ENCODE peak calls at places on chromosomes 6 and 20, in four cellular contexts. G is cardiac muscle cell, Y is IMR-90, A is aorta. M is an unnamed sample.

GRCh38 chr6:125753218-125753936 is 3.9 kb downstream of the HEY2 start:
- DNase-seq in G (peak), Y (peak), A (no peak), M (peak)

GRCh38 chr20:36318166-36318565 is 12.0 kb downstream of the DLGAP4 start:
- DNase-seq in Y (no peak), A (peak), G (no peak), M (no peak)

GRCh38 chr6:13229205-13230085 is 98.9 kb downstream of the TBC1D7 start:
- DNase-seq in A (no peak), Y (no peak), G (peak), M (no peak)

GRCh38 chr6:155528982-155529453 is 73.4 kb upstream of the NOX3 start:
- DNase-seq in Y (peak), A (no peak), G (peak), M (peak)

GRCh38 chr6:66226099-66226498 is 519.1 kb upstream of the EYS start:
- DNase-seq in Y (no peak), G (no peak), A (no peak), M (no peak)

GRCh38 chr6:165308926-165309731 is at the start of gene C6orf118:
- DNase-seq in G (peak), Y (peak), A (no peak), M (no peak)

GRCh38 chr6:28347119-28347518 is 2.6 kb upstream of the ZKSCAN3 start:
- DNase-seq in G (no peak), Y (no peak), A (no peak), M (no peak)

GRCh38 chr6:21371676-21372161 is 221.8 kb upstream of the SOX4 start:
- DNase-seq in Y (no peak), G (peak), A (no peak), M (no peak)

GRCh38 chr6:122817766-122818165 is 28.7 kb downstream of the SMPDL3A start:
- DNase-seq in A (no peak), Y (no peak), G (no peak), M (no peak)

GRCh38 chr6:41503841-41504525 is 42.2 kb upstream of the FOXP4 start:
- DNase-seq in Y (peak), G (peak), A (peak), M (peak)

GRCh38 chr6:28474441-28475219 is 31.3 kb upstream of the ZSCAN23 start:
- DNase-seq in Y (peak), A (no peak), G (peak), M (no peak)

GRCh38 chr6:30889921-30890645 is 5.8 kb downstream of the DDR1 start:
- DNase-seq in G (no peak), A (no peak), Y (no peak), M (peak)

GRCh38 chr6:100160913-100161312 is 166.9 kb upstream of the MCHR2 start:
- DNase-seq in Y (no peak), A (no peak), G (no peak), M (no peak)

GRCh38 chr6:137387365-137387764 is 106.8 kb downstream of the OLIG3 start:
- DNase-seq in A (no peak), G (no peak), Y (no peak), M (no peak)

GRCh38 chr6:82365011-82365751 is 1.6 kb downstream of the TPBG start:
- DNase-seq in Y (peak), A (peak), G (peak), M (no peak)

GRCh38 chr20:34980543-34981213 is 25.0 kb downstream of the MYH7B start:
- DNase-seq in G (peak), Y (peak), A (peak), M (no peak)

GRCh38 chr20:48302844-48303552 is 517.7 kb upstream of the SULF2 start:
- DNase-seq in G (no peak), Y (no peak), A (no peak), M (no peak)

GRCh38 chr6:108113557-108114519 is 39.3 kb upstream of the OSTM1 start:
- DNase-seq in A (no peak), G (peak), Y (peak), M (no peak)

GRCh38 chr20:10540636-10541493 is 105.8 kb downstream of the SLX4IP start:
- DNase-seq in G (peak), A (no peak), Y (peak), M (no peak)

GRCh38 chr6:125749112-125749863 is at the start of gene HEY2:
- DNase-seq in G (peak), A (peak), Y (peak), M (peak)

GRCh38 chr6:36249010-36249409 is 20.9 kb upstream of the PNPLA1 start:
- DNase-seq in Y (peak), G (peak), A (no peak), M (no peak)

GRCh38 chr6:47628448-47629272 is 69.7 kb upstream of the ADGRF4 start:
- DNase-seq in G (no peak), Y (no peak), A (no peak), M (no peak)

GRCh38 chr20:53942121-53942816 is 128.1 kb downstream of the BCAS1 start:
- DNase-seq in G (no peak), Y (no peak), A (no peak), M (no peak)

GRCh38 chr6:135114355-135115145 is 59.9 kb upstream of the HBS1L start:
- DNase-seq in G (no peak), A (no peak), Y (no peak), M (no peak)

GRCh38 chr6:46057792-46058191 is 42.1 kb upstream of the CLIC5 start:
- DNase-seq in G (no peak), A (no peak), Y (no peak), M (no peak)

GRCh38 chr6:96649926-96650325 is 87.0 kb downstream of the FHL5 start:
- DNase-seq in G (no peak), A (no peak), Y (no peak), M (no peak)

GRCh38 chr6:128739112-128739511 is 143.8 kb upstream of the LAMA2 start:
- DNase-seq in A (no peak), Y (no peak), G (no peak), M (no peak)

GRCh38 chr6:125346143-125346925 is 44.6 kb upstream of the HDDC2 start:
- DNase-seq in A (no peak), G (no peak), Y (no peak), M (no peak)

GRCh38 chr6:12289655-12290489 is at the start of gene EDN1:
- DNase-seq in G (peak), A (peak), Y (peak), M (peak)

GRCh38 chr6:170524188-170524535 is 28.9 kb downstream of the PSMB1 start:
- DNase-seq in A (no peak), G (no peak), Y (no peak), M (no peak)

GRCh38 chr6:138159246-138159645 is 2.5 kb upstream of the ARFGEF3 start:
- DNase-seq in A (no peak), Y (no peak), G (no peak), M (no peak)

GRCh38 chr6:149855741-149856140 is 8.4 kb downstream of the LRP11 start:
- DNase-seq in G (no peak), A (no peak), Y (no peak), M (no peak)

GRCh38 chr6:93786474-93787330 is 367.3 kb upstream of the EPHA7 start:
- DNase-seq in Y (no peak), A (no peak), G (peak), M (no peak)

GRCh38 chr6:65259080-65259479 is 447.9 kb downstream of the EYS start:
- DNase-seq in G (peak), A (no peak), Y (peak), M (no peak)

GRCh38 chr20:38975539-38976120 is 13.5 kb downstream of the DHX35 start:
- DNase-seq in A (no peak), G (no peak), Y (peak), M (no peak)

DNA sequence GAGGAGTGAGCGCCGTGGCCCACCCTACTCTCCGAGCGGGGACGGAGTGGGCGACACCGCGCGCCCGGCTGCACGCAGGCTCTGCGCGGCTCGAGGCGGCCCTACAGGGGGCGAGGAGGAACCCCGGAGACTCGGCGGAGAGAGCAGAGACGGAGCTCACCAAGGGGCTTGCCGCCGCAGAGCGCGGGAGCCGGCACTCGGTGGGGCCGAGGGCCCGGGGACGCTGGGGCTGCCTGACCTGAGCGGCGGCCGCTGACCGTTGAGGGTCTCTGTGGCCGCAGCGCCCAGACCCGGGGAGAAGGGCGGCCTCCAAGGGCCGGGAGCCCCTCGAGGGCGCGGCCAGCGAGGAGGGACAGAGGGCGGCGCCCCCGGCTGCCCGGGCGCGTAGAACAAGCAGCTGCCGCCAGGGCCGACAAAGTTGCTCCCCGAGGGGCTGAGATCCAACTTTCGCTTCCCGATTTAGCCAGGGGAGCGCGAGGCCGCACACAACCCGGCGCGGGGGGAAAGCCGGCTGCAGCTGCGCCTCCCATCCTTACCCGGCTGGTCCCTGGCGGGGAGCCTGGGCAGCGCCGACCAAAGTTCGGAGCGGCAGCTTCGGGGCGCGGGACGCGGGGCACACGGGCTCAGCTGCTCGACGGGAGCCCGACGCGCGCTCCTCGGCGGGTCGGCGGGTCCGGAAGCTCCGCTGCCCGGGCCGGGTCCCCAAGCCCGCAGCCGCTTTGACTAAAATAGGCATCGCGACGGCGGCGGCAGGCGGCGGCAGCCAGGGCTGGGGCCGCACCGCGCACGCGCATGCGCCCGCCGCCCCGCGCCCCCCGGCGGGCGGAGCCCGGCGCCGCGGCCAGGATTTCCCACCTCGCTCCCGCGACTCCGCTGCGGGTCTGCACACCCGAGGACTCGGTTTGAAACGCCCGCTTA is 43.1 kb downstream of the POPDC3 start:
- DNase-seq in A (peak), Y (peak), G (peak), M (peak)
- H3K27ac ChIP-seq in A (no peak), Y (peak), G (peak), M (peak)

GRCh38 chr20:25009218-25010145 is 16.9 kb upstream of the APMAP start:
- DNase-seq in A (no peak), Y (no peak), G (no peak), M (peak)
- H3K27ac ChIP-seq in A (no peak), Y (no peak), G (no peak), M (no peak)

DNA sequence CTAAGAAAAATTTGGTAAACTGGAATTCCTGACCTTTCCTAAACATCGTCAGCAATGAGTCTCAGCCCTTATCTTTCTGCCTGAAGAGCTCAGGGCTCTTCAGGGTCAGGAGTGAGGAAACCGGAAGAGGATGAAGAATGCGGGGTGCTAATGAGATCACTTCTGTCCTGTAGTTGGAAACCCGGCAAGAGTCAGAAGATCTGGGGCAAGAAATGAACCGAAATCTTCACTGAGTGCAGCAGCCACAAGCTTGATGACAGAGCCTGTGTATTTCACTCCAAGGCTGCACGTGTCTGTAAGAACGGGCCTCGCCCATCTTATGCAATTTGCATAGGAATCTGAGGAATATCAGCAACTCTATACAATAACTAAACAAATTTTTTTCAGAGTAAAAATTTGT is 60.4 kb upstream of the QKI start:
- DNase-seq in G (peak), A (no peak), Y (peak), M (peak)
- H3K27ac ChIP-seq in G (no peak), A (no peak), Y (no peak), M (no peak)

DNA sequence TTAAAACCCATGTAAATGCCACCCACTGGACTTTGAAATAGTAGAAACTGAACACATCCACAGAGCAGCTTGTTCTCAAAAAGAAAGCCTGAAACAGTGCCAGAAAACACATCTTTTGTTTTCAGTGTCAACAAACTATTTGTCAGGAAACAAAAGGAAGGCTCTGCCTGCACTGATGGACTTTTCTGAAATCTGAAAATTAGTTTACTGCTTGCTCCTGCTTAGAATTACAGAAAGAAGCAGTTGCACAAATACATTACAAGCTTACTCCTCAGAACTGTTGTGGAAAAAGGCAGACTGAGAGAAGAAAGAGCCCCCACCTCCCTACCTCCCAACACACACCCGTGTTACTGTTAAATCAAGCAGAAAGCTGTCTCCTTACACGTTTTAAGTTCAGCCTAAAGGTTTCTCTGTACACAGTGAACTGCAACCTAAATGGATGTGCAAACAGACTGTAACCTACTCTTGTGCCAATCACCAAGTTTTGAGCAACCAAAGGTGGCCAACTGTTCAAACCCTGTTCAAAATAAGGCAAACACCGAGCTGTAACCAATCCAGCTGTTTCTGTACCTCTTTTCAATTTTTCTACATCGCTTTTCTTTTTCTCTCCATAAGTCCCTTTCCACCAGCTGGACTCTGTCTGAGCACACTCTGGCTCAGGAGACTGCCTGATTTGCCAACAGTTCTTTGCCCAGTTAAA is 43.7 kb downstream of the FRK start:
- DNase-seq in Y (peak), A (no peak), G (peak), M (no peak)
- H3K27ac ChIP-seq in Y (peak), A (peak), G (no peak), M (peak)

GRCh38 chr6:14549319-14549770 is 431.8 kb downstream of the CD83 start:
- DNase-seq in A (no peak), Y (no peak), G (no peak), M (no peak)
- H3K27ac ChIP-seq in A (no peak), Y (no peak), G (no peak), M (no peak)

M was measured in tibial artery.